ENCODE peak calls at places on chromosomes 6 and 20, in six cellular contexts. U, O, I, E, F and K are unnamed samples.

GRCh38 chr6:82072113-82072512 is 175.4 kb downstream of the IBTK start:
- DNase-seq in U (no peak), E (no peak), F (no peak), O (no peak), I (no peak), K (peak; percentile 20)

GRCh38 chr6:11769816-11770545 is 8.6 kb downstream of the ADTRP start:
- DNase-seq in F (peak; percentile 41), I (no peak), U (no peak), E (no peak), O (no peak), K (no peak)

GRCh38 chr6:25942561-25943147 is 12.2 kb upstream of the SLC17A2 start:
- DNase-seq in F (peak; percentile 33), O (peak; percentile 64), I (peak; percentile 25), U (peak; percentile 76), E (no peak), K (peak; percentile 55)

GRCh38 chr6:42864602-42865001 is 14.8 kb upstream of the RPL7L1 start:
- DNase-seq in O (no peak), U (no peak), E (no peak), F (no peak), I (no peak), K (no peak)

GRCh38 chr6:109260126-109260525 is 122.1 kb downstream of the CD164 start:
- DNase-seq in O (no peak), E (no peak), U (no peak), I (no peak), F (no peak), K (peak; percentile 61)

GRCh38 chr6:82909551-82909950 is 156.1 kb downstream of the UBE3D start:
- DNase-seq in I (no peak), U (no peak), O (no peak), E (no peak), F (no peak), K (no peak)

GRCh38 chr6:110033101-110033500 is 55.0 kb downstream of the GPR6 start:
- DNase-seq in O (no peak), E (no peak), I (no peak), U (no peak), F (no peak), K (no peak)

GRCh38 chr6:446418-447366 is 55.1 kb downstream of the IRF4 start:
- DNase-seq in I (no peak), U (no peak), O (no peak), E (no peak), F (no peak), K (no peak)

GRCh38 chr6:17505767-17506280 is 94.3 kb upstream of the FAM8A1 start:
- DNase-seq in E (no peak), U (no peak), I (no peak), F (no peak), O (no peak), K (peak; percentile 67)

GRCh38 chr20:58550661-58551060 is 35.5 kb upstream of the APCDD1L start:
- DNase-seq in F (peak; percentile 64), E (no peak), I (peak; percentile 60), O (no peak), U (no peak), K (peak; percentile 97)

GRCh38 chr6:20658053-20658452 is 123.8 kb downstream of the CDKAL1 start:
- DNase-seq in E (no peak), O (no peak), F (no peak), I (no peak), U (peak; percentile 85), K (no peak)

GRCh38 chr20:32018269-32019155 is 8.3 kb downstream of the CCM2L start:
- DNase-seq in U (peak; percentile 76), O (peak; percentile 44), E (no peak), F (peak; percentile 88), I (peak; percentile 96), K (no peak)

GRCh38 chr6:169825558-169826225 is 74.3 kb downstream of the ERMARD start:
- DNase-seq in U (no peak), I (no peak), E (no peak), O (no peak), F (no peak), K (no peak)

GRCh38 chr20:2618815-2619214 is 33.6 kb upstream of the NOP56 start:
- DNase-seq in O (no peak), I (no peak), F (no peak), E (no peak), U (no peak), K (no peak)

GRCh38 chr6:127102299-127102698 is 16.2 kb upstream of the RSPO3 start:
- DNase-seq in U (no peak), O (peak; percentile 97), E (no peak), F (no peak), I (no peak), K (peak; percentile 94)

GRCh38 chr20:16368645-16369292 is 204.5 kb downstream of the KIF16B start:
- DNase-seq in F (no peak), O (peak; percentile 69), E (no peak), U (peak; percentile 64), I (no peak), K (peak; percentile 78)

GRCh38 chr6:15929685-15930084 is 199.2 kb upstream of the MYLIP start:
- DNase-seq in E (no peak), U (no peak), F (no peak), O (no peak), I (no peak), K (no peak)
- TF ChIP-seq SMC3 in E (no peak), U (no peak), F (no peak), O (no peak), I (no peak), K (no peak)

GRCh38 chr20:48776306-48776705 is 51.5 kb downstream of the PREX1 start:
- DNase-seq in O (no peak), I (peak; percentile 67), F (no peak), U (no peak), E (no peak), K (peak; percentile 43)

GRCh38 chr20:48774696-48775095 is 53.1 kb downstream of the PREX1 start:
- DNase-seq in I (no peak), F (no peak), U (no peak), O (no peak), E (no peak), K (no peak)

GRCh38 chr20:48777821-48778220 is 50.0 kb downstream of the PREX1 start:
- DNase-seq in F (no peak), E (no peak), U (no peak), I (no peak), O (no peak), K (no peak)

GRCh38 chr20:48779435-48779834 is 48.4 kb downstream of the PREX1 start:
- DNase-seq in I (no peak), O (no peak), E (no peak), F (no peak), U (no peak), K (no peak)

DNA sequence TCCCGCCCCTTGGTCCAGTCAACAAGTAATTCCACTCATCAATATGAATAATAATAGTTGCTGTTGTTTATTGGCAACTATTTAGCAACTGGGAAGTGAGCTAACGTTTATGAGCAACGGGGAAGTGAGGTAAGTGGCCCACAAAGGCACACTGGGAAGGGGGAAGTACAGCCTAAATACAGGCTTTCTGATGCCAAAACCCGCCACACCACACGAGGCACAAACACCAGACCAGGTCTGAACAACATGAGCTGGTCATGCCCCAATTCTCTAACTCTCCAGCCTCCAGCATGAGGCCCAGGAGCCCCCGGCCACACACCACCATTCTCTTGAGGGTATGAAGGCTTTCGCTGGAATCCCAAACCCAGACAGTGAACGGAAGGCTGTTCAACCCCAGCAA is 50.8 kb downstream of the PREX1 start:
- DNase-seq in U (no peak), I (no peak), E (no peak), O (no peak), F (no peak), K (no peak)
- TF ChIP-seq SMC3 in U (no peak), I (no peak), E (no peak), O (no peak), F (no peak), K (no peak)

GRCh38 chr6:159959165-159959975 is 9.5 kb upstream of the IGF2R start:
- DNase-seq in F (no peak), U (no peak), I (no peak), O (no peak), E (no peak), K (no peak)
- TF ChIP-seq SMC3 in F (no peak), U (no peak), I (no peak), O (no peak), E (no peak), K (no peak)

DNA sequence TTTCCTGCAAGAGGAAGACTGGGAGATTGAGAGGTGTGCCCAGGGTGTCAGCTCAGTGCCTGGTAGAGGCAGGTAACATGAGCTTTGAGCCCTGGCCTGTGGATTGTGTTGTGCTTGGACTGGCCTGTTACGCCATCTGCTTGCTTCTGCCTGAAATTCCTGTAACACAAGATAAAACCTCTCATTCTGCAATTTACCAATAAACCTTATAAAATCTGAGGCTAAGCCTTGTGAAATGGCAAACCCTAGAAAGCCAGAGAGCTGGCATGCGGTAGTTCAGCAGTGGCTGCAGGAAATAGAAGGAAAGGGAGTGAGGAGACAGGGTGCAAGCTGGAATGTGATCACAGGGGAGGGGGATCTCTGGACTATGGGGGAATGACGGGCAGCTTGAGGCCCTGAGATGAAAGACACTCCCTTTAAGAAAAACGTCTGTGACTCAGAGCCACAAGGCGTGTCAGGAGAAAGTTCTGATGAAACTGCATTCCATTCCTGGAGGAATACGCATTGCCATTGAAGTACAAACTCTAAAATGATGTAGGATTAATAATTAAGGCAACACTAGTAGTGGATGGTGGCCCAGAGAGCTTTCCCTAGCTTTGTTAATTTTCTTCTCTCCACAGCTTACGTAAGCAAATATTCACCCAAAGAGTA is 26.3 kb upstream of the TFAP2A start:
- DNase-seq in E (no peak), U (peak; percentile 63), O (peak; percentile 98), F (no peak), I (no peak), K (peak; percentile 87)
- TF ChIP-seq SMC3 in E (no peak), U (no peak), O (no peak), F (no peak), I (no peak), K (no peak)

DNA sequence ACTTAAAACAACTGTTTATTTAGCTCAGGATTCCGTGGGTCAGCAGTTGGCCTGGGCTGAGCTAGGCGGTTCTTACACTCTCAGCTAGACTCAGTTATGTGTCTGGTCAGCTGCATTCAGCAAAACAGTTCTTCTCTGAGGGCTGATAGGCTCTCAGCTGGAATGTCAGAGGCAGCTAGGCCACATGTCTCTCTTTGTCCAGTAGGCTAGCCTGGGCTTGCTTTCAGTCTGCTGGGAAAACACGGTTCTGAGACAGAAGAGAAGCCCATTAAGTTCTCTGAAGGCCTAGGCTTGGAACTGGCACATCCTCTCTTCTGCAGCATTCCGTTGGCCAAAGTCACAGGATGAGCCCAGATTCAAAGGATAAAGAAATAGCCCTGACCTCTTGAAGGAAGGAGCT is 65.6 kb downstream of the TULP4 start:
- DNase-seq in U (no peak), I (no peak), O (no peak), E (no peak), F (no peak), K (peak; percentile 77)
- TF ChIP-seq SMC3 in U (no peak), I (no peak), O (no peak), E (no peak), F (no peak), K (no peak)

GRCh38 chr6:30881392-30881986 is 2.8 kb upstream of the DDR1 start:
- DNase-seq in O (no peak), E (no peak), I (no peak), F (no peak), U (no peak), K (no peak)
- TF ChIP-seq SMC3 in O (no peak), E (no peak), I (no peak), F (no peak), U (no peak), K (no peak)